ENCODE peak calls at places on chromosomes 7 and 10, in nine cellular contexts. One of them, this sample, is unnamed.
A peak's percentile ranks its signal among the peaks of the same experiment; 100 is the strongest.

GRCh38 chr7:22572937-22573336 is 72.9 kb upstream of the STEAP1B start:
- DNase-seq in iris pigment epithelial cell: peak; percentile 91
- DNase-seq in stimulated activated CD8-positive, alpha-beta memory T cell treated with anti-CD3 and anti-CD28 coated beads, Interleukin-4, amount 100 ng/mL, for 24 hours: no peak
- DNase-seq in activated CD8-positive, alpha-beta T cell treated with anti-CD3 and anti-CD28 coated beads, Interleukin-2, amount 10 ng/mL, durations not matched to agents 7 days and 5 days: no peak
- DNase-seq in SW480: no peak
- DNase-seq in lower lobe of right lung: no peak
- DNase-seq in iPS DF 6.9: no peak
- DNase-seq in activated CD8-positive, alpha-beta memory T cell treated with anti-CD3 and anti-CD28 coated beads for 4 hours: no peak
- DNase-seq in foreskin fibroblast: peak; percentile 58
- DNase-seq in this sample: no peak

GRCh38 chr10:50417486-50417905 is 166.2 kb upstream of the ASAH2 start:
- DNase-seq in foreskin fibroblast: no peak
- DNase-seq in stimulated activated CD8-positive, alpha-beta memory T cell treated with anti-CD3 and anti-CD28 coated beads, Interleukin-4, amount 100 ng/mL, for 24 hours: no peak
- DNase-seq in activated CD8-positive, alpha-beta memory T cell treated with anti-CD3 and anti-CD28 coated beads for 4 hours: no peak
- DNase-seq in SW480: no peak
- DNase-seq in iris pigment epithelial cell: no peak
- DNase-seq in activated CD8-positive, alpha-beta T cell treated with anti-CD3 and anti-CD28 coated beads, Interleukin-2, amount 10 ng/mL, durations not matched to agents 7 days and 5 days: no peak
- DNase-seq in lower lobe of right lung: no peak
- DNase-seq in iPS DF 6.9: no peak
- DNase-seq in this sample: peak; percentile 29

GRCh38 chr10:127012769-127013152 is 107.5 kb downstream of the DOCK1 start:
- DNase-seq in stimulated activated CD8-positive, alpha-beta memory T cell treated with anti-CD3 and anti-CD28 coated beads, Interleukin-4, amount 100 ng/mL, for 24 hours: no peak
- DNase-seq in iris pigment epithelial cell: peak; percentile 5
- DNase-seq in activated CD8-positive, alpha-beta memory T cell treated with anti-CD3 and anti-CD28 coated beads for 4 hours: no peak
- DNase-seq in foreskin fibroblast: peak; percentile 34
- DNase-seq in activated CD8-positive, alpha-beta T cell treated with anti-CD3 and anti-CD28 coated beads, Interleukin-2, amount 10 ng/mL, durations not matched to agents 7 days and 5 days: no peak
- DNase-seq in SW480: peak; percentile 11
- DNase-seq in iPS DF 6.9: no peak
- DNase-seq in lower lobe of right lung: peak; percentile 81
- DNase-seq in this sample: no peak

GRCh38 chr7:32890553-32891045 is 961 bp downstream of the KBTBD2 start:
- DNase-seq in SW480: peak; percentile 81
- DNase-seq in iris pigment epithelial cell: peak; percentile 85
- DNase-seq in lower lobe of right lung: no peak
- DNase-seq in iPS DF 6.9: no peak
- DNase-seq in activated CD8-positive, alpha-beta T cell treated with anti-CD3 and anti-CD28 coated beads, Interleukin-2, amount 10 ng/mL, durations not matched to agents 7 days and 5 days: peak; percentile 68
- DNase-seq in activated CD8-positive, alpha-beta memory T cell treated with anti-CD3 and anti-CD28 coated beads for 4 hours: peak; percentile 17
- DNase-seq in foreskin fibroblast: peak; percentile 70
- DNase-seq in stimulated activated CD8-positive, alpha-beta memory T cell treated with anti-CD3 and anti-CD28 coated beads, Interleukin-4, amount 100 ng/mL, for 24 hours: peak; percentile 6
- DNase-seq in this sample: peak; percentile 79

GRCh38 chr7:20826243-20826642 is 39.6 kb upstream of the SP8 start:
- DNase-seq in iPS DF 6.9: no peak
- DNase-seq in stimulated activated CD8-positive, alpha-beta memory T cell treated with anti-CD3 and anti-CD28 coated beads, Interleukin-4, amount 100 ng/mL, for 24 hours: no peak
- DNase-seq in activated CD8-positive, alpha-beta memory T cell treated with anti-CD3 and anti-CD28 coated beads for 4 hours: no peak
- DNase-seq in iris pigment epithelial cell: no peak
- DNase-seq in foreskin fibroblast: no peak
- DNase-seq in activated CD8-positive, alpha-beta T cell treated with anti-CD3 and anti-CD28 coated beads, Interleukin-2, amount 10 ng/mL, durations not matched to agents 7 days and 5 days: no peak
- DNase-seq in SW480: no peak
- DNase-seq in lower lobe of right lung: no peak
- DNase-seq in this sample: no peak

GRCh38 chr10:7474388-7474787 is 63.6 kb upstream of the SFMBT2 start:
- DNase-seq in activated CD8-positive, alpha-beta T cell treated with anti-CD3 and anti-CD28 coated beads, Interleukin-2, amount 10 ng/mL, durations not matched to agents 7 days and 5 days: no peak
- DNase-seq in lower lobe of right lung: no peak
- DNase-seq in foreskin fibroblast: no peak
- DNase-seq in activated CD8-positive, alpha-beta memory T cell treated with anti-CD3 and anti-CD28 coated beads for 4 hours: no peak
- DNase-seq in iPS DF 6.9: no peak
- DNase-seq in SW480: no peak
- DNase-seq in stimulated activated CD8-positive, alpha-beta memory T cell treated with anti-CD3 and anti-CD28 coated beads, Interleukin-4, amount 100 ng/mL, for 24 hours: no peak
- DNase-seq in iris pigment epithelial cell: no peak
- DNase-seq in this sample: no peak

GRCh38 chr7:8627322-8627721 is 193.9 kb downstream of the NXPH1 start:
- DNase-seq in iPS DF 6.9: no peak
- DNase-seq in iris pigment epithelial cell: no peak
- DNase-seq in SW480: no peak
- DNase-seq in foreskin fibroblast: no peak
- DNase-seq in activated CD8-positive, alpha-beta T cell treated with anti-CD3 and anti-CD28 coated beads, Interleukin-2, amount 10 ng/mL, durations not matched to agents 7 days and 5 days: no peak
- DNase-seq in lower lobe of right lung: no peak
- DNase-seq in activated CD8-positive, alpha-beta memory T cell treated with anti-CD3 and anti-CD28 coated beads for 4 hours: no peak
- DNase-seq in stimulated activated CD8-positive, alpha-beta memory T cell treated with anti-CD3 and anti-CD28 coated beads, Interleukin-4, amount 100 ng/mL, for 24 hours: no peak
- DNase-seq in this sample: no peak

GRCh38 chr7:494261-494687 is 25.4 kb downstream of the PDGFA start:
- DNase-seq in SW480: peak; percentile 43
- DNase-seq in stimulated activated CD8-positive, alpha-beta memory T cell treated with anti-CD3 and anti-CD28 coated beads, Interleukin-4, amount 100 ng/mL, for 24 hours: no peak
- DNase-seq in foreskin fibroblast: no peak
- DNase-seq in lower lobe of right lung: peak; percentile 34
- DNase-seq in activated CD8-positive, alpha-beta memory T cell treated with anti-CD3 and anti-CD28 coated beads for 4 hours: no peak
- DNase-seq in iris pigment epithelial cell: no peak
- DNase-seq in activated CD8-positive, alpha-beta T cell treated with anti-CD3 and anti-CD28 coated beads, Interleukin-2, amount 10 ng/mL, durations not matched to agents 7 days and 5 days: no peak
- DNase-seq in iPS DF 6.9: no peak
- DNase-seq in this sample: no peak

GRCh38 chr10:604716-605631 is 84.5 kb downstream of the DIP2C start:
- DNase-seq in lower lobe of right lung: no peak
- DNase-seq in iPS DF 6.9: no peak
- DNase-seq in iris pigment epithelial cell: no peak
- DNase-seq in foreskin fibroblast: no peak
- DNase-seq in activated CD8-positive, alpha-beta T cell treated with anti-CD3 and anti-CD28 coated beads, Interleukin-2, amount 10 ng/mL, durations not matched to agents 7 days and 5 days: no peak
- DNase-seq in activated CD8-positive, alpha-beta memory T cell treated with anti-CD3 and anti-CD28 coated beads for 4 hours: no peak
- DNase-seq in SW480: no peak
- DNase-seq in stimulated activated CD8-positive, alpha-beta memory T cell treated with anti-CD3 and anti-CD28 coated beads, Interleukin-4, amount 100 ng/mL, for 24 hours: no peak
- DNase-seq in this sample: no peak

GRCh38 chr10:49113741-49114141 is 1.6 kb downstream of the VSTM4 start:
- DNase-seq in activated CD8-positive, alpha-beta T cell treated with anti-CD3 and anti-CD28 coated beads, Interleukin-2, amount 10 ng/mL, durations not matched to agents 7 days and 5 days: no peak
- DNase-seq in iPS DF 6.9: no peak
- DNase-seq in lower lobe of right lung: no peak
- DNase-seq in foreskin fibroblast: no peak
- DNase-seq in stimulated activated CD8-positive, alpha-beta memory T cell treated with anti-CD3 and anti-CD28 coated beads, Interleukin-4, amount 100 ng/mL, for 24 hours: no peak
- DNase-seq in SW480: no peak
- DNase-seq in iris pigment epithelial cell: no peak
- DNase-seq in activated CD8-positive, alpha-beta memory T cell treated with anti-CD3 and anti-CD28 coated beads for 4 hours: no peak
- DNase-seq in this sample: no peak

GRCh38 chr7:76396039-76396732 is 13.3 kb downstream of the SSC4D start:
- DNase-seq in activated CD8-positive, alpha-beta T cell treated with anti-CD3 and anti-CD28 coated beads, Interleukin-2, amount 10 ng/mL, durations not matched to agents 7 days and 5 days: no peak
- DNase-seq in foreskin fibroblast: no peak
- DNase-seq in SW480: no peak
- DNase-seq in stimulated activated CD8-positive, alpha-beta memory T cell treated with anti-CD3 and anti-CD28 coated beads, Interleukin-4, amount 100 ng/mL, for 24 hours: no peak
- DNase-seq in lower lobe of right lung: no peak
- DNase-seq in iris pigment epithelial cell: no peak
- DNase-seq in iPS DF 6.9: peak; percentile 60
- DNase-seq in activated CD8-positive, alpha-beta memory T cell treated with anti-CD3 and anti-CD28 coated beads for 4 hours: no peak
- DNase-seq in this sample: no peak

GRCh38 chr10:113111900-113112853 is 162.1 kb downstream of the TCF7L2 start:
- DNase-seq in SW480: no peak
- DNase-seq in iris pigment epithelial cell: peak; percentile 59
- DNase-seq in stimulated activated CD8-positive, alpha-beta memory T cell treated with anti-CD3 and anti-CD28 coated beads, Interleukin-4, amount 100 ng/mL, for 24 hours: no peak
- DNase-seq in lower lobe of right lung: no peak
- DNase-seq in foreskin fibroblast: peak; percentile 90
- DNase-seq in iPS DF 6.9: no peak
- DNase-seq in activated CD8-positive, alpha-beta memory T cell treated with anti-CD3 and anti-CD28 coated beads for 4 hours: no peak
- DNase-seq in activated CD8-positive, alpha-beta T cell treated with anti-CD3 and anti-CD28 coated beads, Interleukin-2, amount 10 ng/mL, durations not matched to agents 7 days and 5 days: no peak
- DNase-seq in this sample: peak; percentile 83

GRCh38 chr7:41977165-41977651 is 259.8 kb downstream of the GLI3 start:
- DNase-seq in SW480: peak; percentile 58
- DNase-seq in iris pigment epithelial cell: peak; percentile 73
- DNase-seq in iPS DF 6.9: peak; percentile 11
- DNase-seq in activated CD8-positive, alpha-beta memory T cell treated with anti-CD3 and anti-CD28 coated beads for 4 hours: no peak
- DNase-seq in lower lobe of right lung: no peak
- DNase-seq in stimulated activated CD8-positive, alpha-beta memory T cell treated with anti-CD3 and anti-CD28 coated beads, Interleukin-4, amount 100 ng/mL, for 24 hours: no peak
- DNase-seq in activated CD8-positive, alpha-beta T cell treated with anti-CD3 and anti-CD28 coated beads, Interleukin-2, amount 10 ng/mL, durations not matched to agents 7 days and 5 days: no peak
- DNase-seq in foreskin fibroblast: peak; percentile 80
- DNase-seq in this sample: peak; percentile 81

GRCh38 chr7:33712020-33712414 is 193.3 kb upstream of the BMPER start:
- DNase-seq in SW480: no peak
- DNase-seq in stimulated activated CD8-positive, alpha-beta memory T cell treated with anti-CD3 and anti-CD28 coated beads, Interleukin-4, amount 100 ng/mL, for 24 hours: no peak
- DNase-seq in iPS DF 6.9: no peak
- DNase-seq in lower lobe of right lung: no peak
- DNase-seq in foreskin fibroblast: no peak
- DNase-seq in activated CD8-positive, alpha-beta memory T cell treated with anti-CD3 and anti-CD28 coated beads for 4 hours: no peak
- DNase-seq in activated CD8-positive, alpha-beta T cell treated with anti-CD3 and anti-CD28 coated beads, Interleukin-2, amount 10 ng/mL, durations not matched to agents 7 days and 5 days: no peak
- DNase-seq in iris pigment epithelial cell: no peak
- DNase-seq in this sample: no peak

GRCh38 chr7:93442478-93443224 is 131.9 kb downstream of the CALCR start:
- DNase-seq in activated CD8-positive, alpha-beta memory T cell treated with anti-CD3 and anti-CD28 coated beads for 4 hours: no peak
- DNase-seq in iPS DF 6.9: peak; percentile 41
- DNase-seq in stimulated activated CD8-positive, alpha-beta memory T cell treated with anti-CD3 and anti-CD28 coated beads, Interleukin-4, amount 100 ng/mL, for 24 hours: no peak
- DNase-seq in SW480: peak; percentile 73
- DNase-seq in activated CD8-positive, alpha-beta T cell treated with anti-CD3 and anti-CD28 coated beads, Interleukin-2, amount 10 ng/mL, durations not matched to agents 7 days and 5 days: peak; percentile 48
- DNase-seq in lower lobe of right lung: no peak
- DNase-seq in foreskin fibroblast: peak; percentile 36
- DNase-seq in iris pigment epithelial cell: peak; percentile 43
- DNase-seq in this sample: peak; percentile 52

GRCh38 chr7:135743907-135744789 is 4.5 kb downstream of the FAM180A start:
- DNase-seq in foreskin fibroblast: peak; percentile 70
- DNase-seq in lower lobe of right lung: no peak
- DNase-seq in activated CD8-positive, alpha-beta memory T cell treated with anti-CD3 and anti-CD28 coated beads for 4 hours: no peak
- DNase-seq in iPS DF 6.9: no peak
- DNase-seq in iris pigment epithelial cell: peak; percentile 62
- DNase-seq in activated CD8-positive, alpha-beta T cell treated with anti-CD3 and anti-CD28 coated beads, Interleukin-2, amount 10 ng/mL, durations not matched to agents 7 days and 5 days: no peak
- DNase-seq in SW480: no peak
- DNase-seq in stimulated activated CD8-positive, alpha-beta memory T cell treated with anti-CD3 and anti-CD28 coated beads, Interleukin-4, amount 100 ng/mL, for 24 hours: no peak
- DNase-seq in this sample: peak; percentile 55

GRCh38 chr7:120996333-120996982 is 7.9 kb downstream of the CPED1 start:
- DNase-seq in activated CD8-positive, alpha-beta T cell treated with anti-CD3 and anti-CD28 coated beads, Interleukin-2, amount 10 ng/mL, durations not matched to agents 7 days and 5 days: no peak
- DNase-seq in iris pigment epithelial cell: peak; percentile 97
- DNase-seq in SW480: no peak
- DNase-seq in activated CD8-positive, alpha-beta memory T cell treated with anti-CD3 and anti-CD28 coated beads for 4 hours: no peak
- DNase-seq in stimulated activated CD8-positive, alpha-beta memory T cell treated with anti-CD3 and anti-CD28 coated beads, Interleukin-4, amount 100 ng/mL, for 24 hours: no peak
- DNase-seq in lower lobe of right lung: peak; percentile 48
- DNase-seq in foreskin fibroblast: peak; percentile 95
- DNase-seq in iPS DF 6.9: no peak
- DNase-seq in this sample: peak; percentile 93

GRCh38 chr10:103921750-103922195 is 3.8 kb upstream of the STN1 start:
- DNase-seq in stimulated activated CD8-positive, alpha-beta memory T cell treated with anti-CD3 and anti-CD28 coated beads, Interleukin-4, amount 100 ng/mL, for 24 hours: no peak
- DNase-seq in foreskin fibroblast: peak; percentile 40
- DNase-seq in activated CD8-positive, alpha-beta memory T cell treated with anti-CD3 and anti-CD28 coated beads for 4 hours: no peak
- DNase-seq in SW480: no peak
- DNase-seq in iris pigment epithelial cell: peak; percentile 37
- DNase-seq in lower lobe of right lung: no peak
- DNase-seq in iPS DF 6.9: no peak
- DNase-seq in activated CD8-positive, alpha-beta T cell treated with anti-CD3 and anti-CD28 coated beads, Interleukin-2, amount 10 ng/mL, durations not matched to agents 7 days and 5 days: peak; percentile 66
- DNase-seq in this sample: peak; percentile 31

GRCh38 chr7:91836065-91836368 is 44.5 kb downstream of the MTERF1 start:
- DNase-seq in foreskin fibroblast: no peak
- DNase-seq in lower lobe of right lung: no peak
- DNase-seq in iPS DF 6.9: no peak
- DNase-seq in activated CD8-positive, alpha-beta T cell treated with anti-CD3 and anti-CD28 coated beads, Interleukin-2, amount 10 ng/mL, durations not matched to agents 7 days and 5 days: no peak
- DNase-seq in activated CD8-positive, alpha-beta memory T cell treated with anti-CD3 and anti-CD28 coated beads for 4 hours: no peak
- DNase-seq in stimulated activated CD8-positive, alpha-beta memory T cell treated with anti-CD3 and anti-CD28 coated beads, Interleukin-4, amount 100 ng/mL, for 24 hours: no peak
- DNase-seq in SW480: no peak
- DNase-seq in iris pigment epithelial cell: peak; percentile 55
- DNase-seq in this sample: peak; percentile 14

GRCh38 chr7:158568974-158569857 is 18.4 kb downstream of the PTPRN2 start:
- DNase-seq in activated CD8-positive, alpha-beta T cell treated with anti-CD3 and anti-CD28 coated beads, Interleukin-2, amount 10 ng/mL, durations not matched to agents 7 days and 5 days: no peak
- DNase-seq in lower lobe of right lung: no peak
- DNase-seq in activated CD8-positive, alpha-beta memory T cell treated with anti-CD3 and anti-CD28 coated beads for 4 hours: no peak
- DNase-seq in iPS DF 6.9: no peak
- DNase-seq in foreskin fibroblast: no peak
- DNase-seq in stimulated activated CD8-positive, alpha-beta memory T cell treated with anti-CD3 and anti-CD28 coated beads, Interleukin-4, amount 100 ng/mL, for 24 hours: no peak
- DNase-seq in iris pigment epithelial cell: no peak
- DNase-seq in SW480: no peak
- DNase-seq in this sample: no peak

GRCh38 chr7:80480566-80480965 is 31.3 kb downstream of the GNAT3 start:
- DNase-seq in iPS DF 6.9: no peak
- DNase-seq in activated CD8-positive, alpha-beta T cell treated with anti-CD3 and anti-CD28 coated beads, Interleukin-2, amount 10 ng/mL, durations not matched to agents 7 days and 5 days: no peak
- DNase-seq in iris pigment epithelial cell: peak; percentile 52
- DNase-seq in lower lobe of right lung: no peak
- DNase-seq in foreskin fibroblast: no peak
- DNase-seq in SW480: no peak
- DNase-seq in stimulated activated CD8-positive, alpha-beta memory T cell treated with anti-CD3 and anti-CD28 coated beads, Interleukin-4, amount 100 ng/mL, for 24 hours: no peak
- DNase-seq in activated CD8-positive, alpha-beta memory T cell treated with anti-CD3 and anti-CD28 coated beads for 4 hours: no peak
- DNase-seq in this sample: no peak

GRCh38 chr10:108612485-108612884 is 1310.8 kb downstream of the XPNPEP1 start:
- DNase-seq in SW480: no peak
- DNase-seq in activated CD8-positive, alpha-beta memory T cell treated with anti-CD3 and anti-CD28 coated beads for 4 hours: no peak
- DNase-seq in iPS DF 6.9: no peak
- DNase-seq in stimulated activated CD8-positive, alpha-beta memory T cell treated with anti-CD3 and anti-CD28 coated beads, Interleukin-4, amount 100 ng/mL, for 24 hours: no peak
- DNase-seq in iris pigment epithelial cell: no peak
- DNase-seq in foreskin fibroblast: no peak
- DNase-seq in lower lobe of right lung: no peak
- DNase-seq in activated CD8-positive, alpha-beta T cell treated with anti-CD3 and anti-CD28 coated beads, Interleukin-2, amount 10 ng/mL, durations not matched to agents 7 days and 5 days: no peak
- DNase-seq in this sample: no peak

GRCh38 chr7:151964951-151965350 is 8.7 kb downstream of the GALNTL5 start:
- DNase-seq in iPS DF 6.9: no peak
- DNase-seq in stimulated activated CD8-positive, alpha-beta memory T cell treated with anti-CD3 and anti-CD28 coated beads, Interleukin-4, amount 100 ng/mL, for 24 hours: no peak
- DNase-seq in SW480: no peak
- DNase-seq in activated CD8-positive, alpha-beta T cell treated with anti-CD3 and anti-CD28 coated beads, Interleukin-2, amount 10 ng/mL, durations not matched to agents 7 days and 5 days: no peak
- DNase-seq in activated CD8-positive, alpha-beta memory T cell treated with anti-CD3 and anti-CD28 coated beads for 4 hours: no peak
- DNase-seq in foreskin fibroblast: peak; percentile 3
- DNase-seq in lower lobe of right lung: no peak
- DNase-seq in iris pigment epithelial cell: no peak
- DNase-seq in this sample: no peak